ENCODE peak calls at places on chromosomes 6 and 20, in seven cellular contexts. N is neural progenitor cell, F is WERI-Rb-1, J is fibroblast of mammary gland, Z is NB4, W is choroid plexus epithelial cell, X is hepatocyte. D is an unnamed sample.

GRCh38 chr6:13068558-13069210 is 259.7 kb downstream of the TBC1D7 start:
- DNase-seq in J (no peak), Z (no peak), F (no peak), N (no peak), X (no peak), W (no peak), D (no peak)

GRCh38 chr6:136123464-136123863 is 126.6 kb downstream of the MTFR2 start:
- DNase-seq in N (no peak), W (peak), X (no peak), Z (no peak), J (peak), F (no peak), D (no peak)

GRCh38 chr20:38599410-38599882 is 2.2 kb upstream of the ARHGAP40 start:
- DNase-seq in W (peak), Z (no peak), N (no peak), J (no peak), X (peak), F (no peak), D (no peak)

GRCh38 chr20:18754030-18754659 is 59.4 kb upstream of the SCP2D1 start:
- DNase-seq in N (no peak), X (no peak), F (no peak), Z (no peak), J (no peak), W (peak), D (peak)

GRCh38 chr20:51166489-51166888 is 143.6 kb upstream of the KCNG1 start:
- DNase-seq in N (no peak), X (no peak), Z (no peak), J (no peak), W (no peak), F (no peak), D (no peak)

GRCh38 chr20:23366384-23366783 is 4.4 kb downstream of the GZF1 start:
- DNase-seq in N (no peak), J (no peak), X (no peak), W (no peak), Z (no peak), F (no peak), D (peak)

GRCh38 chr6:131949615-131949908 is 1.6 kb downstream of the CCN2 start:
- DNase-seq in N (no peak), Z (no peak), W (peak), X (no peak), F (no peak), J (peak), D (no peak)

GRCh38 chr6:25911359-25911758 is 19.1 kb downstream of the SLC17A2 start:
- DNase-seq in Z (no peak), W (no peak), J (no peak), N (no peak), F (no peak), X (no peak), D (no peak)

GRCh38 chr6:169933839-169934698 is 182.6 kb downstream of the ERMARD start:
- DNase-seq in J (peak), X (no peak), F (no peak), N (no peak), W (no peak), Z (no peak), D (no peak)

GRCh38 chr6:30348957-30349356 is 4.0 kb downstream of the RPP21 start:
- DNase-seq in F (no peak), Z (no peak), J (no peak), N (no peak), X (no peak), W (no peak), D (no peak)

GRCh38 chr6:30450908-30451818 is 38.1 kb upstream of the HLA-E start:
- DNase-seq in F (no peak), Z (peak), J (peak), X (peak), N (peak), W (peak), D (peak)

GRCh38 chr6:79621579-79621978 is 9.6 kb upstream of the SH3BGRL2 start:
- DNase-seq in W (no peak), Z (no peak), X (no peak), J (no peak), N (no peak), F (no peak), D (no peak)

GRCh38 chr20:25142435-25142834 is 53.1 kb upstream of the ENTPD6 start:
- DNase-seq in N (no peak), F (no peak), X (no peak), Z (no peak), J (no peak), W (no peak), D (no peak)

GRCh38 chr6:12483712-12484111 is 193.6 kb downstream of the EDN1 start:
- DNase-seq in Z (peak), W (peak), J (peak), X (no peak), N (no peak), F (no peak), D (peak)

GRCh38 chr20:40551125-40551530 is 137.9 kb downstream of the MAFB start:
- DNase-seq in W (no peak), X (peak), Z (no peak), N (no peak), F (no peak), J (peak), D (no peak)

GRCh38 chr6:106448000-106448426 is 87.5 kb downstream of the CRYBG1 start:
- DNase-seq in F (no peak), N (no peak), X (no peak), J (no peak), W (no peak), Z (peak), D (peak)

GRCh38 chr6:9657994-9658393 is 756.9 kb downstream of the TFAP2A start:
- DNase-seq in J (no peak), Z (no peak), W (peak), X (no peak), F (no peak), N (no peak), D (no peak)

DNA sequence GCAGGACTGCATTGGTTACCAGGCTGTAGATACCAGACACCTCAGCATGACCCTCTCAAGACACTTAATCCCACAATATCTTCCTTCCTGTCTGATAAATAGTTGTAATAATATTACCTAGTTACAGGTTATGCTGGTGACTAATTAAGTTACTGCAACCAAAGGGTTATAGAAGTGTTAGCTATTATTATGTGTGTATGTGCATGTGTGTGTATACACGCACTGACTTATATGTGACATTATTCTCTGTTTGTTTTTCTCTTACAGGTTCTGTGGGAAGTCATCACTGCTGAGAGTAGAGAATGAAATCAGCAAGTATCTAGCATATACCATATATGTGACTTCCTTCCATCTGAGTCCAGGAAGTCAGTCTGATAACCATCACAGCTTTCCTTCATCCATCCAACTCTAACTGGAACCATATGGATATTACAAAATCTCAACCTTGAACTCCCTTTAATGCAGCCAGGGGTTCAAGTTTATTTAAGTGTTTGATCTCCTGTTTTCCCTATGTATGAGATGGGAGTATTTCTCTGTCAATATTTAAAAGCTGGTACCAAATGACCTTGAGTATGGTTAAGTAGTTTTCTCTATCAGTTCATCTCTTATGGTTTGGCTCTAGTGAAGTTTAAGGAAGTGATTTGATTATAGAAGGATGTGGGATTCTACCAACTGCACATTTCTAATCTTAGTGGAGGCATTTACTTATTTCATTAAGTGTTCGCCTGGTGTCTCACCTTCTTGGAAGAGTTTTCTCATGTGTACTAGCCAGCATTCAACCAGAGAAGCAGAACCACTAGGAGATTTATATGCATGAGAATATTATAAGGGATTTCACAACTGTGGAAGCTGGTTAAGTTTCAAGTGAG is 313.2 kb downstream of the HIVEP2 start:
- DNase-seq in N (no peak), Z (no peak), F (no peak), W (no peak), X (no peak), J (no peak), D (no peak)
- TF ChIP-seq CTCF in N (no peak), Z (no peak), F (no peak), W (no peak), X (no peak), J (no peak), D (no peak)

GRCh38 chr6:44246663-44247337 is at the start of gene HSP90AB1:
- DNase-seq in J (peak), F (peak), N (peak), W (peak), X (peak), Z (peak), D (peak)

GRCh38 chr6:44248579-44248978 is 1.7 kb downstream of the HSP90AB1 start:
- DNase-seq in X (no peak), J (no peak), F (no peak), Z (no peak), N (no peak), W (no peak), D (no peak)

GRCh38 chr6:44247338-44248302 is 719 bp downstream of the HSP90AB1 start:
- DNase-seq in N (peak), J (peak), F (peak), X (peak), W (peak), Z (peak), D (peak)

GRCh38 chr6:44245391-44245911 is 1.4 kb upstream of the HSP90AB1 start:
- DNase-seq in J (no peak), F (peak), N (peak), X (no peak), Z (no peak), W (no peak), D (no peak)

DNA sequence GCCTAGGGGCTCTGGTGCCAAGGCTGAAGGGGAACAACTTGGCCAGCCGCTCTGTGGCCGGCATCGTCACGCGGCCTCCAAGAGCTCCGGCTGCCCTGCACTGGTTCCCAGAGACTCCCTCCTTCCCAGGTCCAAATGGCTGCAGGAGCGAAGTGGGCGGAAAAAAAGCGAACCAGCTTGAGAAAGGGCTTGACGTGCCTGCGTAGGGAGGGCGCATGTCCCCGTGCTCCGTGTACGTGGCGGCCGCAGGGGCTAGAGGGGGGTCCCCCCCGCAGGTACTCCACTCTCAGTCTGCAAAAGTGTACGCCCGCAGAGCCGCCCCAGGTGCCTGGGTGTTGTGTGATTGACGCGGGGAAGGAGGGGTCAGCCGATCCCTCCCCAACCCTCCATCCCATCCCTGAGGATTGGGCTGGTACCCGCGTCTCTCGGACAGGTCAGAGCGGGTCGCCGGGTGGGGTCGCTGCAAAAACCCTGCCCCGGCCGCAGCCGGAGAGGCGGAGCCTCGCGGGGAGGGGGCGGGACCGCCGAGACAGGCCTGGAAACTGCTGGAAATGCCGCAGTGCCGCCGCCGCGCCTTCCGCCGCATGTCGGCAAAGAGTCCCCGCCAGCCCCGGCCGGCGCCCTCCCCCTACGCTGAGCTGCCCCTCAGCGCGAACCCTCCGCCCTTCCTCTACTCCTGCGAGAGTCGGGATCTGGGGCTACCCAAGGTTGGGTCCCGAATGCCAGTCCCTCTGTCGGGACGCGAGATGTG is 814 bp upstream of the HSP90AB1 start:
- DNase-seq in J (peak), N (peak), X (peak), W (peak), Z (peak), F (peak), D (peak)
- TF ChIP-seq CTCF in J (no peak), N (peak), X (peak), W (peak), Z (peak), F (peak), D (peak)

GRCh38 chr20:44642203-44643153 is 9.0 kb downstream of the ADA start:
- DNase-seq in N (peak), W (peak), X (peak), F (no peak), Z (peak), J (peak), D (peak)
- TF ChIP-seq CTCF in N (no peak), W (no peak), X (peak), F (no peak), Z (no peak), J (no peak), D (peak)

GRCh38 chr6:150928882-150929281 is 63.4 kb downstream of the MTHFD1L start:
- DNase-seq in J (no peak), W (peak), N (peak), Z (no peak), X (no peak), F (no peak), D (peak)
- TF ChIP-seq CTCF in J (peak), W (peak), N (peak), Z (peak), X (peak), F (peak), D (peak)